ENCODE peak calls at places on chromosomes 16 and 17, in eight cellular contexts. H is pancreas, V is psoas muscle, L is A549, B is Peyer's patch, P is endodermal cell, Q is AG04450, N is stomach. D is an unnamed sample.
A peak's percentile ranks its signal among the peaks of the same experiment; 100 is the strongest.

GRCh38 chr17:19753049-19753444 is 4.9 kb upstream of the ALDH3A1 start:
- DNase-seq in H (peak; percentile 65), V (peak; percentile 86), L (peak; percentile 98), B (peak; percentile 84), P (no peak), Q (no peak), N (peak; percentile 91), D (peak; percentile 59)

GRCh38 chr16:12024429-12024828 is 47.9 kb downstream of the SNX29 start:
- DNase-seq in H (no peak), V (no peak), L (no peak), B (no peak), P (no peak), Q (no peak), N (peak; percentile 56), D (no peak)

GRCh38 chr17:5011928-5012327 is 14.2 kb downstream of the KIF1C start:
- DNase-seq in H (no peak), V (no peak), L (no peak), B (no peak), P (no peak), Q (no peak), N (no peak), D (no peak)

GRCh38 chr16:85662976-85663830 is 25.6 kb downstream of the GINS2 start:
- DNase-seq in H (peak; percentile 40), V (no peak), L (no peak), B (peak; percentile 29), P (no peak), Q (no peak), N (no peak), D (no peak)

GRCh38 chr16:82995927-82996441 is 369.2 kb downstream of the CDH13 start:
- DNase-seq in H (no peak), V (no peak), L (no peak), B (no peak), P (no peak), Q (peak; percentile 32), N (no peak), D (no peak)

GRCh38 chr16:69396187-69397061 is 10.6 kb upstream of the TERF2 start:
- DNase-seq in H (no peak), V (peak; percentile 36), L (peak; percentile 59), B (no peak), P (peak; percentile 86), Q (peak; percentile 92), N (peak; percentile 78), D (peak; percentile 81)

GRCh38 chr17:31598921-31599571 is 207.6 kb downstream of the RAB11FIP4 start:
- DNase-seq in H (no peak), V (no peak), L (no peak), B (no peak), P (no peak), Q (no peak), N (no peak), D (no peak)

GRCh38 chr16:49837673-49838360 is 18.1 kb downstream of the ZNF423 start:
- DNase-seq in H (no peak), V (no peak), L (no peak), B (no peak), P (no peak), Q (no peak), N (no peak), D (no peak)

GRCh38 chr16:77657016-77657415 is 65.3 kb upstream of the NUDT7 start:
- DNase-seq in H (no peak), V (no peak), L (no peak), B (no peak), P (peak; percentile 73), Q (no peak), N (no peak), D (no peak)

GRCh38 chr17:17041018-17041521 is 1.2 kb upstream of the MPRIP start:
- DNase-seq in H (peak; percentile 65), V (peak; percentile 67), L (no peak), B (peak; percentile 54), P (peak; percentile 70), Q (no peak), N (no peak), D (no peak)

GRCh38 chr16:75226550-75227360 is 8.0 kb downstream of the CTRB1 start:
- DNase-seq in H (peak; percentile 80), V (no peak), L (no peak), B (no peak), P (no peak), Q (no peak), N (no peak), D (no peak)

GRCh38 chr16:89723279-89724250 is 2.2 kb downstream of the ZNF276 start:
- DNase-seq in H (no peak), V (no peak), L (no peak), B (no peak), P (no peak), Q (no peak), N (peak; percentile 45), D (no peak)

GRCh38 chr17:7717756-7718350 is 309 bp downstream of the DNAH2 start:
- DNase-seq in H (no peak), V (no peak), L (peak; percentile 35), B (no peak), P (no peak), Q (no peak), N (no peak), D (no peak)

GRCh38 chr16:72085002-72085401 is 8.4 kb downstream of the TXNL4B start:
- DNase-seq in H (no peak), V (no peak), L (no peak), B (no peak), P (no peak), Q (no peak), N (no peak), D (no peak)

GRCh38 chr16:72084445-72084844 is 9.0 kb downstream of the TXNL4B start:
- DNase-seq in H (no peak), V (no peak), L (no peak), B (no peak), P (no peak), Q (no peak), N (no peak), D (no peak)

GRCh38 chr16:72083778-72084404 is 9.5 kb downstream of the TXNL4B start:
- DNase-seq in H (no peak), V (no peak), L (no peak), B (no peak), P (no peak), Q (no peak), N (no peak), D (no peak)
- H3K27ac ChIP-seq in H (no peak overlapping the region), V (no peak overlapping the region), L (no peak overlapping the region), B (no peak overlapping the region), P (no peak overlapping the region), Q (no peak overlapping the region), N (no peak overlapping the region), D (no peak overlapping the region)

DNA sequence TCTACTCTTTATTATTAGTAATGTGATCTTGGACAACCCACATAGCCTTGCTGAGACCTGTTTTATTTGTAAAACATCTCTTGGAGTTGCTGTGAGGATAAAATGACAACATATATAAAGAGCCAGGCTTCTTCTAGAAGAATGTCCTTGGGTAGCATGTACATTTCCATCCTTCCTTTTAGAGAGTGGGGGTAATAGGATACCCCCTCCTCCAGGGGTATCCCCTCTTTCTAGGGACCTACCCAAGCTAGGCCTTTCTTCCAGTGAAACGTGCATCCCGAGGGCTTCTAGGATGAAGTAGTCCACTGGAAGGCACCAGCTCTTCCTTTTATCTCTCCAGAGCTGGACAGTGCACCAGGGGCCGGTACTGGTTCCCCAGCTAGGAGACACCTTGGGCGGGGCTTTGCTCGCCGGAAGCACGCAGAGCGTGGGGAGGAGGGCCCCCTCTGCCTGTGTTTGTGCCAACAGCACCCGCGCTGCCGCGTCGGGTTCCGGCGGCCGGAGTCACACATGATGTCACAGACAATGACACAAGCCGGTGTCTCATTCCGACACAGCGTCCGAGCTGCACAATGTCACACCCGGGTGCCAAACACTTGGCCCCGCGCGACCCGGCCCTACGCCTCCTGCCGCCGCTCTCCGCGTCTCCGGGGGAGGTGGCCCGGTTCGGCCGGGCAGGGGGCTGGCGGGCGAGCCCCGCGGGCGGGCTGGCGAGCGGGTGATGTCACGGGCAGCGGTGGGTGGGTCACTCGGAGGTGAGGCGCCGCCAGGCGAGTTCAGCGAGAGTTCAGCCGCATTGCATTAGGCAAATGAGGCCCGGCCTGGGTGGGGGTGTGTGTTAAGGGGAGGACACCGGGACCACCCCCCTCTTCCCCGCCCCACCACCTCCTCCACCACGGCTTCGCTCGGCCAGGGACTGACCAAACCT is 23.4 kb downstream of the GJD3 start:
- DNase-seq in H (peak; percentile 87), V (peak; percentile 95), L (peak; percentile 92), B (peak; percentile 92), P (peak; percentile 98), Q (no peak), N (peak; percentile 90), D (peak; percentile 91)
- TF ChIP-seq CTCF in H (no peak), V (peak; percentile 3), L (no peak), B (peak; percentile 37), P (peak; percentile 14), Q (no peak), N (no peak), D (no peak)

DNA sequence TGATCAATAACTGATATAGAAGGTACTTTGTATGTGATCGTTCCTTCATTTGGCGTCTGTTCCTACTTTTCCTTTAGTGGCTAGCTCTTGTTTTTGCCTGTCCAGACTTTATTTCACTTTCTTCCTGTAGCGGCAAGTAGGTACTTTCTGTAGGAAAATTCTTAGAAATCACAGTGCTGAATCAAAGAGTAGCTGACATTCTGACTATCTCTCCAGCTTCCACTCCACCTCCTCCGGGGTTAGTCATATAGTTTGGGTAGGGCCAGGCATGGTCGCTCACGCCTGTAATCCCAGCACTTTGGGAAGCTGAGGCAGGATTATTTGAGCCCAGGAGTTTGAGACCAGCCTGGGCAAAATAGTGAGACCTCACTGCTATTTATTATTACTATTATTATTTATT is 29.9 kb upstream of the PAFAH1B1 start:
- DNase-seq in H (no peak), V (no peak), L (no peak), B (no peak), P (no peak), Q (no peak), N (no peak), D (no peak)
- H3K4me3 ChIP-seq in H (no peak overlapping the region), V (no peak overlapping the region), L (no peak overlapping the region), B (no peak overlapping the region), P (no peak overlapping the region), Q (no peak overlapping the region), N (no peak overlapping the region), D (no peak overlapping the region)

GRCh38 chr17:81043725-81044427 is 8.9 kb downstream of the BAIAP2 start:
- DNase-seq in H (no peak), V (no peak), L (peak; percentile 50), B (no peak), P (peak; percentile 89), Q (no peak), N (peak; percentile 76), D (peak; percentile 81)

GRCh38 chr17:81044764-81045589 is 10.0 kb downstream of the BAIAP2 start:
- DNase-seq in H (peak; percentile 85), V (peak; percentile 87), L (no peak), B (peak; percentile 83), P (no peak), Q (no peak), N (peak; percentile 69), D (peak; percentile 75)

GRCh38 chr17:81043319-81043724 is 8.4 kb downstream of the BAIAP2 start:
- DNase-seq in H (no peak), V (no peak), L (no peak), B (no peak), P (no peak), Q (no peak), N (no peak), D (no peak)

GRCh38 chr17:81045590-81046095 is 10.7 kb downstream of the BAIAP2 start:
- DNase-seq in H (no peak), V (no peak), L (no peak), B (no peak), P (no peak), Q (no peak), N (no peak), D (no peak)

DNA sequence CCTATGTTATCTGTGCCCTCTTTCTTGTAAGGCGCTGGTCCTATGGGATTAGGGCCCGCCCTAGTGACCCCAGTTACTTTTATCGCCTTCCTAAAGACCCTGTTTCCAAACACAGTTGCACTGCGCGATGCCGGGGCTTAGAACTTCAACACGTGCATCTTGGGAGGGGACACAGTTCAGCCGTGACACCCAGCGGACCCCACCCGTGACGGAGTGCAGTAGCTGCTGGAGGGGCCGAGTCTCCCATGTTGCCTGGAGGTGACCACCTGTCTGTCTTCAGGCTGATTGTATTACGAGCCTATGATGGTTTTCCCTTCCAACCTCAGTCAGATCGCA is 9.4 kb downstream of the BAIAP2 start:
- DNase-seq in H (no peak), V (no peak), L (no peak), B (no peak), P (no peak), Q (no peak), N (no peak), D (no peak)
- H3K27ac ChIP-seq in H (peak overlapping the region; percentile 24), V (peak overlapping the region; percentile 48), L (peak overlapping the region; percentile 62), B (peak overlapping the region; percentile 26), P (peak overlapping the region; percentile 66), Q (peak overlapping the region; percentile 39), N (peak overlapping the region; percentile 70), D (peak overlapping the region; percentile 30)